ENCODE peak calls at places on chromosomes 4 and X, in four cellular contexts. One of them, this sample, is unnamed.

GRCh38 chr4:24266014-24266413 is 318.3 kb downstream of the DHX15 start:
- DNase-seq in GM12878: no peak
- DNase-seq in GM12891: no peak
- DNase-seq in K562: no peak
- DNase-seq in this sample: no peak

GRCh38 chr4:80197601-80198444 is 520 bp downstream of the PRDM8 start:
- DNase-seq in GM12891: no peak
- DNase-seq in GM12878: no peak
- DNase-seq in K562: no peak
- DNase-seq in this sample: peak

GRCh38 chrX:111360839-111361238 is 51.2 kb downstream of the DCX start:
- DNase-seq in GM12878: no peak
- DNase-seq in K562: no peak
- DNase-seq in GM12891: no peak
- DNase-seq in this sample: no peak

GRCh38 chr4:1329408-1330371 is 17.3 kb upstream of the UVSSA start:
- DNase-seq in GM12891: no peak
- DNase-seq in K562: no peak
- DNase-seq in GM12878: no peak
- DNase-seq in this sample: no peak

GRCh38 chr4:126752702-126753101 is 880.1 kb upstream of the INTU start:
- DNase-seq in K562: no peak
- DNase-seq in GM12878: no peak
- DNase-seq in GM12891: no peak
- DNase-seq in this sample: no peak

GRCh38 chr4:142041788-142042187 is 405.4 kb downstream of the IL15 start:
- DNase-seq in GM12878: no peak
- DNase-seq in K562: no peak
- DNase-seq in GM12891: no peak
- DNase-seq in this sample: no peak

GRCh38 chr4:6891436-6892170 is 18.0 kb upstream of the TBC1D14 start:
- DNase-seq in K562: peak
- DNase-seq in GM12891: no peak
- DNase-seq in GM12878: no peak
- DNase-seq in this sample: no peak

GRCh38 chr4:40238700-40239548 is 42.1 kb downstream of the RHOH start:
- DNase-seq in GM12878: no peak
- DNase-seq in GM12891: no peak
- DNase-seq in K562: peak
- DNase-seq in this sample: peak

GRCh38 chrX:101391831-101392230 is 1.0 kb downstream of the RPL36A start:
- DNase-seq in GM12891: no peak
- DNase-seq in GM12878: no peak
- DNase-seq in K562: no peak
- DNase-seq in this sample: no peak

GRCh38 chrX:39721570-39722279 is 376.0 kb downstream of the BCOR start:
- DNase-seq in GM12878: no peak
- DNase-seq in GM12891: no peak
- DNase-seq in K562: no peak
- DNase-seq in this sample: no peak

GRCh38 chr4:18166925-18167324 is 145.4 kb upstream of the LCORL start:
- DNase-seq in GM12891: no peak
- DNase-seq in K562: no peak
- DNase-seq in GM12878: no peak
- DNase-seq in this sample: no peak

GRCh38 chr4:76772498-76773106 is 125.3 kb downstream of the SOWAHB start:
- DNase-seq in K562: peak
- DNase-seq in GM12891: no peak
- DNase-seq in GM12878: peak
- DNase-seq in this sample: no peak

GRCh38 chr4:27357283-27357682 is 496.6 kb downstream of the STIM2 start:
- DNase-seq in K562: no peak
- DNase-seq in GM12891: no peak
- DNase-seq in GM12878: no peak
- DNase-seq in this sample: no peak

GRCh38 chr4:138555584-138555983 is 313.4 kb upstream of the SLC7A11 start:
- DNase-seq in K562: peak
- DNase-seq in GM12878: no peak
- DNase-seq in GM12891: no peak
- DNase-seq in this sample: peak

GRCh38 chrX:2928127-2928582 is 984 bp downstream of the ARSD start:
- DNase-seq in K562: no peak
- DNase-seq in GM12891: peak
- DNase-seq in GM12878: no peak
- DNase-seq in this sample: peak

GRCh38 chrX:24987731-24988130 is 28.0 kb downstream of the ARX start:
- DNase-seq in K562: no peak
- DNase-seq in GM12878: no peak
- DNase-seq in GM12891: no peak
- DNase-seq in this sample: no peak

GRCh38 chrX:9171841-9172240 is 137.9 kb upstream of the FAM9B start:
- DNase-seq in K562: no peak
- DNase-seq in GM12878: no peak
- DNase-seq in GM12891: no peak
- DNase-seq in this sample: no peak

GRCh38 chr4:121794505-121795192 is 6.5 kb upstream of the EXOSC9 start:
- DNase-seq in GM12891: no peak
- DNase-seq in K562: peak
- DNase-seq in GM12878: no peak
- DNase-seq in this sample: no peak

GRCh38 chrX:154140206-154140605 is 3.8 kb upstream of the OPN1LW start:
- DNase-seq in GM12891: no peak
- DNase-seq in GM12878: no peak
- DNase-seq in K562: no peak
- DNase-seq in this sample: no peak

GRCh38 chr4:917466-917865 is 14.7 kb downstream of the GAK start:
- DNase-seq in GM12891: no peak
- DNase-seq in K562: no peak
- DNase-seq in GM12878: no peak
- DNase-seq in this sample: no peak

GRCh38 chr4:139241784-139242151 is 38.3 kb downstream of the MGARP start:
- DNase-seq in K562: no peak
- DNase-seq in GM12878: no peak
- DNase-seq in GM12891: no peak
- DNase-seq in this sample: no peak

GRCh38 chr4:17058506-17058905 is 160.1 kb upstream of the LDB2 start:
- DNase-seq in K562: no peak
- DNase-seq in GM12891: no peak
- DNase-seq in GM12878: no peak
- DNase-seq in this sample: no peak

GRCh38 chr4:1010522-1011021 is 854 bp upstream of the FGFRL1 start:
- DNase-seq in K562: peak
- DNase-seq in GM12878: no peak
- DNase-seq in GM12891: no peak
- DNase-seq in this sample: peak

GRCh38 chr4:77052352-77052751 is 23.4 kb downstream of the CCNI start:
- DNase-seq in K562: peak
- DNase-seq in GM12891: no peak
- DNase-seq in GM12878: no peak
- DNase-seq in this sample: no peak

GRCh38 chrX:131271826-131272225 is 17.3 kb downstream of the IGSF1 start:
- DNase-seq in K562: no peak
- DNase-seq in GM12891: no peak
- DNase-seq in GM12878: no peak
- DNase-seq in this sample: no peak

GRCh38 chrX:93875621-93876282 is 201.7 kb downstream of the FAM133A start:
- DNase-seq in GM12891: no peak
- DNase-seq in GM12878: no peak
- DNase-seq in K562: no peak
- DNase-seq in this sample: no peak

GRCh38 chr4:172998527-172999469 is 169.8 kb upstream of the GALNT7 start:
- DNase-seq in K562: peak
- DNase-seq in GM12891: no peak
- DNase-seq in GM12878: no peak
- DNase-seq in this sample: peak

GRCh38 chrX:121103381-121103780 is 56.0 kb downstream of the GLUD2 start:
- DNase-seq in GM12878: no peak
- DNase-seq in K562: no peak
- DNase-seq in GM12891: no peak
- DNase-seq in this sample: no peak

DNA sequence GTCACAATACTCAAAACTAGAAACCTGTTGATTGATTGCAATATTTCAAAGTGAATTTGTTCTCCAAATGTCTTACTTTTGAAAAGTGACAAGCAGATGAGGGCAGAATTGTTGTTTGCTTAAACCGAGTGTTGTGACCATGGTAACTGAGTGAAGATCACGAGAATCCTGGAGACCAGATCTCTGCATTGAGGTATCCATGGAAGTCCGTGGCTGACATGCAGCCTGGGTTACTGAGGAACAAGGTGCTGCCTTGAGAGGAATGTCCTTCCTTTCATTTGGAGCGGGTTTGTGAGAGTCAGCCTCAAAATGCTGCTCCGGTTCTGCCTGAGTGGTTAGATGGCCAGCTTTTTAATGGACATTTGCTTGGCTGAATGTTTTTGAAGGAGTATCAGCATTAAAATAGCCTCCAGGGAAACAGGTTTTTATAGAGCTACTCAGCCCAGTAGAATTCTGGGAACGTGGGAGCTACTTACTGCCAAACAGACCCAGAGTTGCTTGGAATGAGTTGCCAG is 31.3 kb downstream of the NYX start:
- DNase-seq in GM12891: no peak
- DNase-seq in GM12878: no peak
- DNase-seq in K562: no peak
- DNase-seq in this sample: no peak
- TF ChIP-seq SPI1 in GM12891: no peak
- TF ChIP-seq SPI1 in GM12878: no peak
- TF ChIP-seq SPI1 in K562: no peak
- TF ChIP-seq SPI1 in this sample: no peak

DNA sequence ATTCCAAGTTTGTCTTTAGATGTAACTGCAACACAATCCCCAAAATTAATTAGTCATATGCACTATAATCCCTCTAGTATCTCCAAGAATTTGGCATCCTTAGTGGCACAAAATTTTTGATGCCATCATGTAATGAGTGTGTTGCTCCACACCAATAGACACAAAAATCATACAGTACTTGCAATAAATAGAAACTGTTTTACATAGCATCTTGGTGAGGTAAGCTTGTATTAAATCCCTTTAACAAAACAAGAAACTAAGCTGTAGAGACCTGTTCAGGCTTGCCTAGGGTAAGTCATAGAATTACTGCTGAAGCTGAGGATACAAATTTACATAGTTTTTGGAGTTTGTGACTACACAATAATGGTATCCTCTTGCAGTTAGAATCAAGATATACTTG is 64.5 kb upstream of the PRSS12 start:
- DNase-seq in K562: no peak
- DNase-seq in GM12891: no peak
- DNase-seq in GM12878: no peak
- DNase-seq in this sample: no peak
- TF ChIP-seq SPI1 in K562: no peak
- TF ChIP-seq SPI1 in GM12891: no peak
- TF ChIP-seq SPI1 in GM12878: no peak
- TF ChIP-seq SPI1 in this sample: no peak

DNA sequence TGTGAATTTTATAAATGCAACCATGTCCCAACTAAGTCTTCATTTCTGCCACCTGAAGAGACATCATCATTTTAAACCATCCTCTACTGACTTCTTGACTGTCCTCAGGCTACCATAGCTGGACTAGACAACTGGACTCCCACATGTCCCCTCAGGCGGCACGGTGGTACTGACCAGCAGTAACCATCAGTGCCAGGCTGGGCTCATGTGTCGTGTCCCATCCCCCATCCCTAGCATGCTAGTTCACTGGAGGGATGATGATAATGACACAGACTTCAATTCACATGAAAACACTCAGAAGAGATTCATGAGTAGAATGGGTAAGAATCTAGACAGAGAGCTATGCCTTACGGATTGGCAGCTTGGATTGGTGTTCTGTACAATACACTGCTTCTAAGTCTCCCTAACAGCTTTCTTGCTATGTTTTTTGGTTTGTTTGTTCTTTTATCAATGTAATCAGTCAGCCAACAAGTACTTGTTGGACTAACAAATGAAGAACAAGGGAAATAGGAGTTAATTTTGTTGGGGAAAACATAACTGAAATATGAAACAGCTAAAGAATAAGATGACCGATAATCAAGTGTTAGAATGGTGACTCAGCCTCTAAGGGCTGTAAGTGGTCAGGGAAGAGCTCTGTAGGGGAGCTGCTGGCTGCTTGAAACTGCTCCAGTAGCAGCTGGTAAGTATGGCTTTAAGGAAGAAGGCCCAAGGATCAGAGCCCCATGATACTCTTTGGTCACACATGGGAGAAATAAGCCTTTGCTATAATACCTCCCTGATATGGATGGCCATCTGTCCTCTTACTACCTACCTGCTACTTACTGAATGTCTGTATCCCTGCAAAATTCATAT is 10.3 kb downstream of the ZDHHC9 start:
- DNase-seq in GM12878: no peak
- DNase-seq in K562: no peak
- DNase-seq in GM12891: no peak
- DNase-seq in this sample: no peak
- TF ChIP-seq SPI1 in GM12878: no peak
- TF ChIP-seq SPI1 in K562: no peak
- TF ChIP-seq SPI1 in GM12891: no peak
- TF ChIP-seq SPI1 in this sample: no peak

DNA sequence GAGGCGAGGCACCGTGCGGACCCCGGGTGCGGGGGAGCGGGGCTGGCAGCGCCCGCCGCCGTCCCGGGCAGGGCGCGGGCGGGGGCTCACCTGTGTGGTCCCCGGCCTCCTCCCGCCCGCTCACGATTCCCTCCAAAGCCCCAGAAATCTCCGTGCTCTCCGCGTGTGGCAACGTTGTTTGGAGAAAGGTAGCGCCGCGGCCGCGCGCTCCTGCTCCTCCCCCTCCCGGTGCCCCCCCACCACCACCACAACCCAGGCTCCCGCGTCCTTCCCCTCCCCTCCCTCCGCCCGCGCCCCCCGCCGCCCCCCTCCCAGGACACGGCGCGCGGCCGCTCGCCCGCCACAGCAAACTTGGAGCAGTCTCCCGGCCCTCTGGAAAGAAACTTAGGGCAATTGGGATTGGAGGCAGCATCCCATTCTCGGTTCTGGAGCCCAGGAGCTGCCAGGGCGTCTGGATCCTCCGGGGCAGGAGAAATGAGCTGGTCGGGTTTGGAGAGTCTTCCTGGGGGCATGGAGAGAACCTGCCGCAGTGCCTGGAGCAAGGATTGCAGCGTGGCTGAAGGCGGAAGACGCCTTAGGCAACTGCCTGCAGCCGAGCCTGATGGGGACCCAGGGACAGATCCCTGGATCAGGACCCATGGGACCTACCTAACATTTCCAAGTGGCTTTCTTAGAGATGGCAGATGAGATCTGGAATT is 854 bp downstream of the KLF3 start:
- DNase-seq in GM12878: no peak
- DNase-seq in GM12891: no peak
- DNase-seq in K562: peak
- DNase-seq in this sample: peak
- TF ChIP-seq SPI1 in GM12878: no peak
- TF ChIP-seq SPI1 in GM12891: no peak
- TF ChIP-seq SPI1 in K562: no peak
- TF ChIP-seq SPI1 in this sample: no peak

DNA sequence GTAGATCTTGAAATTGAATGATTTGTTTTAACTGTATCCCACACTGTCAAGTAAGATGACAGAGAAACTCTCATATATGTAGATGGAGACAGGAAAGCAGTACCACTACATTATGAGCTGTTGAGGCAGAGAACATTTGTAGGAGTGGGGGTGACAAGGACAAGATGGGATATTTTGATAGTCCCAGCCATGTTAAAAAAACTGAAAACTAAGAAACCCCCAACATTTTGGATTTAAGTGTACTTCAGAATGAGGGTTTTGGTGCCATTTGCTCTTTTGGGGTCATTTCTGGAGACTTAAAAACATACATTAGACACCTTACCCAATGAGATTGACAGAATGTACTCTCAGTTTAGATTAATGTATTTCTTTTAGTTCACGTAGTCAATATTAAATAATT is 149.9 kb upstream of the SLC4A4 start:
- DNase-seq in K562: no peak
- DNase-seq in GM12891: no peak
- DNase-seq in GM12878: no peak
- DNase-seq in this sample: no peak
- TF ChIP-seq SPI1 in K562: no peak
- TF ChIP-seq SPI1 in GM12891: no peak
- TF ChIP-seq SPI1 in GM12878: no peak
- TF ChIP-seq SPI1 in this sample: no peak